ENCODE peak calls at places on chromosomes 1 and 21, in seven cellular contexts. O, P, A, Q, L, M and C are unnamed samples.
A peak's percentile ranks its signal among the peaks of the same experiment; 100 is the strongest.

GRCh38 chr1:63888984-63889383 is 115.2 kb downstream of the ROR1 start:
- DNase-seq in O (peak; percentile 58), P (no peak), A (no peak), Q (no peak), L (no peak), M (no peak), C (no peak)

GRCh38 chr1:90781429-90782020 is 64.4 kb upstream of the BARHL2 start:
- DNase-seq in O (no peak), P (no peak), A (no peak), Q (no peak), L (no peak), M (no peak), C (no peak)

GRCh38 chr1:154479764-154480421 is 22.1 kb upstream of the TDRD10 start:
- DNase-seq in O (peak; percentile 76), P (no peak), A (no peak), Q (peak; percentile 36), L (peak; percentile 78), M (peak; percentile 74), C (peak; percentile 59)

GRCh38 chr1:26677306-26678115 is 18.3 kb upstream of the ARID1A start:
- DNase-seq in O (no peak), P (peak; percentile 85), A (peak; percentile 86), Q (no peak), L (peak; percentile 82), M (no peak), C (no peak)

GRCh38 chr1:240152611-240153297 is 61.1 kb downstream of the FMN2 start:
- DNase-seq in O (no peak), P (no peak), A (no peak), Q (no peak), L (no peak), M (no peak), C (no peak)

GRCh38 chr1:38608202-38608864 is 251.2 kb downstream of the RRAGC start:
- DNase-seq in O (no peak), P (no peak), A (no peak), Q (no peak), L (peak; percentile 34), M (no peak), C (peak; percentile 79)

GRCh38 chr1:184299796-184300195 is 87.0 kb upstream of the C1orf21 start:
- DNase-seq in O (no peak), P (no peak), A (no peak), Q (no peak), L (no peak), M (no peak), C (no peak)

GRCh38 chr1:2356911-2357845 is 34.2 kb downstream of the MORN1 start:
- DNase-seq in O (no peak), P (peak; percentile 57), A (peak; percentile 51), Q (no peak), L (no peak), M (no peak), C (peak; percentile 13)

GRCh38 chr21:28910280-28910887 is 82.3 kb downstream of the LTN1 start:
- DNase-seq in O (no peak), P (no peak), A (no peak), Q (no peak), L (no peak), M (no peak), C (no peak)

GRCh38 chr1:51158263-51158662 is 56.2 kb downstream of the C1orf185 start:
- DNase-seq in O (no peak), P (no peak), A (no peak), Q (no peak), L (no peak), M (no peak), C (no peak)

GRCh38 chr1:109933856-109934711 is 23.4 kb downstream of the CSF1 start:
- DNase-seq in O (no peak), P (no peak), A (no peak), Q (no peak), L (no peak), M (peak; percentile 86), C (no peak)

GRCh38 chr1:211415700-211416099 is 76.3 kb downstream of the RD3 start:
- DNase-seq in O (no peak), P (no peak), A (no peak), Q (no peak), L (no peak), M (no peak), C (no peak)

GRCh38 chr1:94096797-94097549 is 24.0 kb downstream of the ABCA4 start:
- DNase-seq in O (peak; percentile 13), P (no peak), A (peak; percentile 75), Q (no peak), L (no peak), M (peak; percentile 49), C (no peak)

GRCh38 chr1:205810448-205811157 is 2.4 kb downstream of the SLC41A1 start:
- DNase-seq in O (no peak), P (no peak), A (no peak), Q (no peak), L (peak; percentile 33), M (no peak), C (no peak)

GRCh38 chr1:78619446-78619802 is 824 bp upstream of the IFI44L start:
- DNase-seq in O (no peak), P (no peak), A (no peak), Q (no peak), L (no peak), M (no peak), C (no peak)

GRCh38 chr1:56819393-56819899 is at the start of gene FYB2:
- DNase-seq in O (no peak), P (no peak), A (peak; percentile 50), Q (no peak), L (no peak), M (peak; percentile 22), C (no peak)

GRCh38 chr21:42650033-42650370 is 3.4 kb upstream of the PDE9A start:
- DNase-seq in O (no peak), P (peak; percentile 36), A (peak; percentile 33), Q (no peak), L (no peak), M (no peak), C (peak; percentile 10)

GRCh38 chr1:170790651-170791071 is 126.7 kb downstream of the PRRX1 start:
- DNase-seq in O (peak; percentile 23), P (no peak), A (no peak), Q (no peak), L (no peak), M (no peak), C (no peak)

GRCh38 chr1:11487196-11487751 is 8.3 kb downstream of the DISP3 start:
- DNase-seq in O (no peak), P (peak; percentile 20), A (no peak), Q (no peak), L (no peak), M (no peak), C (no peak)

GRCh38 chr1:12109901-12110300 is 46.8 kb downstream of the TNFRSF8 start:
- DNase-seq in O (no peak), P (peak; percentile 21), A (no peak), Q (no peak), L (no peak), M (no peak), C (no peak)

GRCh38 chr1:19066874-19067186 is 110.4 kb upstream of the IFFO2 start:
- DNase-seq in O (no peak), P (no peak), A (no peak), Q (no peak), L (no peak), M (no peak), C (no peak)

DNA sequence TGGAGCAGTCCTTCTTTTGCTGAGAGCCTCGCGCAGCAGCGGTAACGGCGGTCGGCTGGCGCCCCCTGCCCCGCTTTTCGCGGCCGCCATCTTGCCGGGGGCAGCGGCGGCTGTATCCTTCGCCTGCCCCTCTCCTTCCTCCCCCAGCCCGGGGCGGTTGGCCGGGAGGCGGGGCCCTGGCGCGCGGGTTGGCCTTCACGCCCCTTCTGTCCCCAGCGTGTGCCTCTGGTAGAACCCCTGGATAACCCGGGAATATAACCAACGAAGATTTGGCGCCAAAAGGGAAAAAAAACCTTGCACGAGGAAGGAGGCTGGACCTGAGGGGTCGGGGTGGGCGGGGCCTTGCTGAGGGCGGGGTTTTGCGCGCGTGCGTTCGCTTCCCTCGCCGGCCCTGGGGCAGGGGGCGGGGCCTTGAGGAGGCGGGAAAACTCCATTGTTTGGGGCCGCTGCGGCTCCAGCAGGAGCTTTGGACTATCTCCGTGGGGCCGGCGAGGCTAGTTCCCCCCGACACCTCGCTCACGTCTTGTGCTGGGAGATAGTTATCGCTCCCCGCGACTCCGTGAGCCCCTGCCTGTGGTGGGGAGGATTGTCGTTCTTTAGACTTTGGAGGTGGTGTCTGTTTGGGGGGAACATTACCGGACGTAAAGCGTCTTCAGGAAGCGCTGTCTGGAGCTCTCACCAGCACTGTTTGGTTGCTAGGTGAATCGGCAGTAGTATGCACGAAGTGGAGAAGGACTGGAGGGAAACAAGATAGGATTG is 689 bp downstream of the NASP start:
- DNase-seq in O (peak; percentile 53), P (peak; percentile 96), A (peak; percentile 92), Q (peak; percentile 75), L (peak; percentile 92), M (peak; percentile 72), C (peak; percentile 95)
- TF ChIP-seq CTCF in O (no peak), P (no peak), A (no peak), Q (peak; percentile 31), L (peak; percentile 65), M (peak; percentile 6), C (no peak)

DNA sequence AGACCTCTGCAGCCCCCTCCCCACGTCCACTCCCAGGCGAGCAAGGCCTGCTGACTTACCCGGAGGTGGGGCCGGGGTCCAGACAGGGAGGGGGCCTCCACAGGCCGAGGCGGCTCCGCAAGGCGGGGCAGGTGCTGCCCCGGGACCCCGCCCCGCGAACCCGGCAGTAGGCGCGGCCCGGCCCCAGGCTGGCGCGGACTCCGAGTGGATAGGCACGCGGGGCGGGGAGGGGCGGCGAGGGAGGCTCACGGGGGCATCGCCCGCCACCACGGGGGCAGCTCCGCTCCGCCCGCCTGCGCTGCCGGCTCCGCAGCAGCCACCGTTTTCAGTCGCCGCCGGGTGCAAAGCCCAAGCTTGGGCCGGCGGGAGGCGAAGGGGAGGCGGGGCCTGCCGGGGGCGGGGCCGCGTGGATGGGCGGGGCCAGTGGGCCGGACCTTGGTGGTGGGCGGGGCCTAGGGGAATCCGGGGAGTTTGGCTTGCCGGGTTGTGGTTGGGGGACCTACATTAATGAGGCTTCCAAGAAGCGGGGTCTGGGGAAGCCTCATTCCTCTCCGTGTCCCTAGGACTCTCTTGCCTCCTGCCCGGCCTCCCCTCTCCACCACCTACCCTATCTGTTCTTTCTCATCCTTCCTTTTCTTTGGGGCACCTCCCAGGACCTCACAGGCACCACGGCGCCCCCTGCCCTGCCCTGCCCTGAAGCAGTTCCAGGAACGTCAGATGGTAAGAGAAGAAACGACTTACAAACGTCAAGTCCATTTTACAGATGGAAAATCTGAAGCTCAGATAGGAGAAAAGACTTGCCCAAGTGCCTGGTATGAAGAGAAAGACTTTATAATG is at the start of gene RIMS3:
- DNase-seq in O (no peak), P (peak; percentile 95), A (peak; percentile 86), Q (no peak), L (peak; percentile 85), M (no peak), C (peak; percentile 93)
- TF ChIP-seq CTCF in O (no peak), P (no peak), A (no peak), Q (no peak), L (peak; percentile 78), M (no peak), C (no peak)

DNA sequence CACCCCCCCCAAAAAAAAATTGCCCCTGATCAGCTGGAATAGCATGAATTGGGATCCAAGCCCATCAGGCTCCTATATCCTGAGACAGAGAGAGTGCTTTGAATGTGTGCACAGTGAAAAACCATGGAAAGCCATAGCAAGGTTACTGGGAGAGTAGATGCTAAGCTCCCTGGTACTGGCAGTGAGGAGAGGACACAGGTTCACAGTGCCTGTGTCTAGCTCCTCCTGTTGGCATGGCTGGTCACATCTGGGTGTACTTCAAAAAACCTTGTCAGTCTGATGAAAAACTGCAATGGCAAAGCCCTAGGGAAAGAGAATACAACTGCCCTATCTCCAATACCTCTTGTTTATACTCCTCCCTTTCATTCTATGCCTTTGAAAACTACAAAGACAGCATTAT is 12.9 kb downstream of the COPA start:
- DNase-seq in O (no peak), P (no peak), A (no peak), Q (no peak), L (no peak), M (no peak), C (no peak)
- TF ChIP-seq CTCF in O (no peak), P (no peak), A (no peak), Q (peak; percentile 1), L (no peak), M (no peak), C (no peak)

GRCh38 chr1:237938553-237938952 is 47.8 kb upstream of the ZP4 start:
- DNase-seq in O (no peak), P (no peak), A (no peak), Q (no peak), L (no peak), M (no peak), C (no peak)
- TF ChIP-seq CTCF in O (peak; percentile 1), P (no peak), A (no peak), Q (peak; percentile 45), L (no peak), M (no peak), C (no peak)